ENCODE peak calls at places on chromosomes 13 and 19, in six cellular contexts. V is sigmoid colon, S is psoas muscle, D is right atrium auricular region, J is MM.1S, F is aorta. Y is an unnamed sample.
A peak's percentile ranks its signal among the peaks of the same experiment; 100 is the strongest.

GRCh38 chr19:17420267-17420924 is 549 bp downstream of the MVB12A start:
- DNase-seq in F (peak; percentile 81), J (peak; percentile 36), D (no peak), S (peak; percentile 42), V (peak; percentile 74), Y (no peak)

GRCh38 chr13:96159731-96160130 is 69.8 kb downstream of the HS6ST3 start:
- DNase-seq in V (no peak), F (no peak), J (no peak), D (no peak), S (no peak), Y (peak; percentile 5)

GRCh38 chr13:40069173-40070044 is 413.9 kb downstream of the COG6 start:
- DNase-seq in S (peak; percentile 77), J (peak; percentile 29), V (peak; percentile 86), F (peak; percentile 87), D (peak; percentile 86), Y (no peak)

GRCh38 chr19:401836-402535 is 7.0 kb downstream of the C2CD4C start:
- DNase-seq in J (no peak), F (peak; percentile 66), V (no peak), D (no peak), S (no peak), Y (no peak)

GRCh38 chr19:41774515-41774980 is 19.2 kb downstream of the CEACAM6 start:
- DNase-seq in S (no peak), F (no peak), V (no peak), J (peak; percentile 23), D (no peak), Y (peak; percentile 99)

GRCh38 chr13:36795463-36795862 is 23.6 kb upstream of the RFXAP start:
- DNase-seq in S (no peak), J (no peak), F (no peak), V (no peak), D (no peak), Y (no peak)

GRCh38 chr19:18131841-18132596 is 20.9 kb upstream of the PIK3R2 start:
- DNase-seq in V (no peak), S (no peak), F (no peak), D (no peak), J (no peak), Y (no peak)

GRCh38 chr19:55486043-55486970 is 1.3 kb downstream of the NAT14 start:
- DNase-seq in J (no peak), F (no peak), S (no peak), D (no peak), V (peak; percentile 82), Y (no peak)

DNA sequence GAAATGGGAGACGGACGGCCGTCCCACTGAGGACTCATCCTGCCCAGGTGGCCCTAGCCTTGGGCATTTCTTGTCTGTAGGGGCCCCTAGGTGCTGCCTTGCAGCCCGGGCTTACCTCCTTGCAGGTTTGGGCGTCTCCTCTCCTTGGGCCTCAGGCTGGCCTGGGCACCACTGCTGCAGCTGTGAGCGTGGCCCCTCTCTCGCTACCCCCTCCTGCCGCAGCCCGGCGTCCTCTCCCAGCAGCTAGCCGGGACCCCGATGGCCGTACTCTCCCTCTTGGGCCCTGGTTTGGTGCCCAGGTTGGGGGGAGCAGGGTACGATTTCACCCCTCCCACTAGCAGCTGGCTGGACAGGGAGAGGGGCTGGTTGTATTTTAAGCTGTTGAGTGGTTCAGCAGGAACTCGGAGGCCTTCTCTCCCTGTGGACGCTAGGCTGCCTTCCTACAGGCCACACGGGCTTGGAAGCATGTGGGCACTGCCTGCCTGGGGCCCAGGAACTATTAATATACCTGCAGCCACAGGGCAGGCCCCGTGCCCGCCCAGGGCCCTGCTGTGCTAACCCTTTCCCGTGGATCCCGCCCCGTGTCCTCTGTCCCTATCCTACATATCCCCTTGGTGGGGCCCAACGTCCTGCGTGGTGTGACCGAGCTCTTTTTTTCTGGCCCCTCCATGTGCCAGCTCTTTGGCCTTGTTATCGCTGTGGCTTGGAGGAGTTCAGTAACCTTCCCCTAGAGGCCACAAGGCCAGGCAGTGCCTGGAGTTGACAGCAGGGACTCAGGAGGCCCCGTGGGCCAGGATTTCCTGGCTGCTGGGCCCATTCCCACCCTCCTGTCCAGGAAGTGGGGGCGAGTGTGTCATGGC is 11.7 kb downstream of the NDUFB7 start:
- DNase-seq in S (peak; percentile 68), J (no peak), F (no peak), D (no peak), V (no peak), Y (no peak)
- H3K27ac ChIP-seq in S (peak overlapping the region; percentile 96), J (no peak overlapping the region), F (peak overlapping the region; percentile 20), D (peak overlapping the region; percentile 91), V (peak overlapping the region; percentile 56), Y (peak overlapping the region; percentile 86)

DNA sequence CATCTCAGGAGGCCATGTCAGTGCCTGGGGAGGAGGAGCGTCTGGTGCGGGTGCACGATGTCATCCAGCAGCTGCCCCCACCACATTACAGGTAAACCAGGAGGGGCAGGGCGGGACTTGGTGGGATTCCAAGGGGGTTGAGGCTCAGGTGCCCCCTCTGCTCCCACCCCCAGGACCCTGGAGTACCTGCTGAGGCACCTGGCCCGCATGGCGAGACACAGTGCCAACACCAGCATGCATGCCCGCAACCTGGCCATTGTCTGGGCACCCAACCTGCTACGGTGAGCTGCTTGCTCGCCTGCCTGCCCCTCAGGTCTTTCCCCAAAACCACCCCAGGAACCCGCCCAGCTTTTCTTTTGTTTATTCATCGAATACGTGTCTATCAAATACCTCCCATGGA is 7.2 kb downstream of the ARHGAP33 start:
- DNase-seq in S (no peak), F (no peak), D (no peak), V (no peak), J (no peak), Y (no peak)
- H3K27ac ChIP-seq in S (no peak overlapping the region), F (no peak overlapping the region), D (no peak overlapping the region), V (no peak overlapping the region), J (no peak overlapping the region), Y (no peak overlapping the region)

GRCh38 chr19:29549105-29550070 is 23.6 kb downstream of the VSTM2B start:
- DNase-seq in D (no peak), F (no peak), S (no peak), J (no peak), V (peak; percentile 34), Y (no peak)
- H3K27ac ChIP-seq in D (no peak overlapping the region), F (no peak overlapping the region), S (no peak overlapping the region), J (no peak overlapping the region), V (no peak overlapping the region), Y (no peak overlapping the region)

GRCh38 chr19:47309608-47310007 is at the start of gene C5AR1:
- DNase-seq in D (no peak), V (peak; percentile 77), S (no peak), F (no peak), J (no peak), Y (no peak)

GRCh38 chr19:47302249-47302648 is 7.4 kb upstream of the C5AR1 start:
- DNase-seq in J (no peak), S (no peak), V (no peak), D (no peak), F (no peak), Y (no peak)

GRCh38 chr19:47309038-47309437 is 623 bp upstream of the C5AR1 start:
- DNase-seq in F (peak; percentile 81), V (no peak), J (no peak), D (no peak), S (no peak), Y (no peak)

GRCh38 chr19:47306303-47306702 is 3.4 kb upstream of the C5AR1 start:
- DNase-seq in D (no peak), J (no peak), F (no peak), S (no peak), V (no peak), Y (no peak)

GRCh38 chr19:47305309-47305751 is 4.3 kb upstream of the C5AR1 start:
- DNase-seq in F (peak; percentile 92), V (peak; percentile 83), J (peak; percentile 49), D (peak; percentile 79), S (peak; percentile 78), Y (no peak)
- H3K27ac ChIP-seq in F (no peak overlapping the region), V (no peak overlapping the region), J (no peak overlapping the region), D (no peak overlapping the region), S (no peak overlapping the region), Y (no peak overlapping the region)

GRCh38 chr19:38852231-38853044 is 2.7 kb upstream of the HNRNPL start:
- DNase-seq in S (peak; percentile 56), J (peak; percentile 64), D (peak; percentile 79), F (peak; percentile 89), V (peak; percentile 85), Y (no peak)

GRCh38 chr19:38851622-38852230 is 1.9 kb upstream of the HNRNPL start:
- DNase-seq in F (peak; percentile 97), J (peak; percentile 95), S (peak; percentile 96), D (peak; percentile 94), V (peak; percentile 98), Y (no peak)

GRCh38 chr19:38850976-38851621 is 1.3 kb upstream of the HNRNPL start:
- DNase-seq in J (no peak), D (no peak), F (no peak), S (no peak), V (peak; percentile 80), Y (no peak)

GRCh38 chr19:38850231-38850975 is 617 bp upstream of the HNRNPL start:
- DNase-seq in D (peak; percentile 100), S (peak; percentile 99), F (peak; percentile 99), J (peak; percentile 100), V (peak; percentile 100), Y (peak; percentile 100)

GRCh38 chr19:38853214-38853613 is 3.4 kb upstream of the HNRNPL start:
- DNase-seq in D (no peak), V (no peak), S (no peak), F (no peak), J (no peak), Y (no peak)
- H3K27ac ChIP-seq in D (peak overlapping the region; percentile 96), V (peak overlapping the region; percentile 97), S (peak overlapping the region; percentile 98), F (no peak overlapping the region), J (peak overlapping the region; percentile 96), Y (peak overlapping the region; percentile 99)

GRCh38 chr13:45333251-45333972 is 7.6 kb downstream of the TPT1 start:
- DNase-seq in S (no peak), F (no peak), V (no peak), J (no peak), D (no peak), Y (no peak)
- H3K27ac ChIP-seq in S (peak overlapping the region; percentile 98), F (no peak overlapping the region), V (no peak overlapping the region), J (no peak overlapping the region), D (no peak overlapping the region), Y (peak overlapping the region; percentile 99)

DNA sequence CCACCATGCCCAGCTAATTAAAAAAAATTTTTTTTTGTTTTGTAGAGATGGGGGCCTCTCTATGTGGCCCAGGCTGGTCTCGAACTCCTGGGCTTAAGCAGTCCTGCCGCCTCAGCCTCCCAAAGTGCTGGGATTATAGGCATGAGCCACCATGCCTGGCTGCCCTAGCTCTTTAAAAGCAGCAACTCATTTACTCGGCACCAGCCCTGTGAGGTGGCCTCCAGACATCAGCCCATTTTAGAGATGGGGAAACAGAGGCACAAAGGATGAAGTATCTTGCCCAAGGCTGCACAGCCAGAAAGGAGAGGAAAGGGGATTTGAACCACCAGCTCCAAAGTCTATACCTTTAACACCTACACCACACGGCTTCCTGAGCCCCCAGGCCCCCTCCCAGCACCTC is 312 bp downstream of the PRX start:
- DNase-seq in V (no peak), D (no peak), S (no peak), F (no peak), J (no peak), Y (no peak)
- H3K27ac ChIP-seq in V (no peak overlapping the region), D (peak overlapping the region; percentile 82), S (peak overlapping the region; percentile 92), F (no peak overlapping the region), J (no peak overlapping the region), Y (no peak overlapping the region)

GRCh38 chr19:32550666-32551065 is 30.3 kb upstream of the PDCD5 start:
- DNase-seq in F (no peak), D (no peak), V (no peak), J (no peak), S (no peak), Y (no peak)
- H3K27ac ChIP-seq in F (no peak overlapping the region), D (no peak overlapping the region), V (no peak overlapping the region), J (no peak overlapping the region), S (no peak overlapping the region), Y (no peak overlapping the region)